ENCODE peak calls at places on chromosome 21, in seven cellular contexts. One of them, this sample, is unnamed.

GRCh38 chr21:39913651-39914145 is 46.5 kb downstream of the PCP4 start:
- DNase-seq in suprapubic skin: no peak
- DNase-seq in heart right ventricle: no peak
- DNase-seq in breast epithelium: no peak
- DNase-seq in astrocyte of the spinal cord: no peak
- DNase-seq in thoracic aorta: no peak
- DNase-seq in CD8-positive, alpha-beta T cell: no peak
- DNase-seq in this sample: no peak

GRCh38 chr21:20971296-20971921 is 26.8 kb upstream of the NCAM2 start:
- DNase-seq in CD8-positive, alpha-beta T cell: no peak
- DNase-seq in suprapubic skin: no peak
- DNase-seq in thoracic aorta: no peak
- DNase-seq in astrocyte of the spinal cord: peak; percentile 68
- DNase-seq in heart right ventricle: peak; percentile 21
- DNase-seq in breast epithelium: no peak
- DNase-seq in this sample: peak; percentile 33

GRCh38 chr21:43333301-43334062 is 93.4 kb downstream of the SIK1 start:
- DNase-seq in thoracic aorta: no peak
- DNase-seq in suprapubic skin: no peak
- DNase-seq in heart right ventricle: peak; percentile 31
- DNase-seq in breast epithelium: peak; percentile 92
- DNase-seq in astrocyte of the spinal cord: peak; percentile 84
- DNase-seq in CD8-positive, alpha-beta T cell: no peak
- DNase-seq in this sample: no peak

GRCh38 chr21:42878678-42878992 is 704 bp downstream of the WDR4 start:
- DNase-seq in heart right ventricle: no peak
- DNase-seq in astrocyte of the spinal cord: no peak
- DNase-seq in CD8-positive, alpha-beta T cell: no peak
- DNase-seq in breast epithelium: no peak
- DNase-seq in thoracic aorta: no peak
- DNase-seq in suprapubic skin: no peak
- DNase-seq in this sample: no peak

GRCh38 chr21:42404534-42404933 is 832 bp downstream of the UBASH3A start:
- DNase-seq in suprapubic skin: peak; percentile 35
- DNase-seq in thoracic aorta: no peak
- DNase-seq in CD8-positive, alpha-beta T cell: peak; percentile 37
- DNase-seq in heart right ventricle: no peak
- DNase-seq in astrocyte of the spinal cord: no peak
- DNase-seq in breast epithelium: no peak
- DNase-seq in this sample: no peak

GRCh38 chr21:38853421-38853919 is 47.7 kb downstream of the ETS2 start:
- DNase-seq in astrocyte of the spinal cord: peak; percentile 96
- DNase-seq in breast epithelium: peak; percentile 46
- DNase-seq in thoracic aorta: no peak
- DNase-seq in CD8-positive, alpha-beta T cell: no peak
- DNase-seq in suprapubic skin: peak; percentile 71
- DNase-seq in heart right ventricle: peak; percentile 27
- DNase-seq in this sample: peak; percentile 39

GRCh38 chr21:18545908-18546307 is 142.3 kb upstream of the TMPRSS15 start:
- DNase-seq in thoracic aorta: no peak
- DNase-seq in astrocyte of the spinal cord: peak; percentile 85
- DNase-seq in suprapubic skin: no peak
- DNase-seq in breast epithelium: no peak
- DNase-seq in heart right ventricle: no peak
- DNase-seq in CD8-positive, alpha-beta T cell: no peak
- DNase-seq in this sample: no peak

GRCh38 chr21:29072873-29073221 is 601 bp downstream of the CCT8 start:
- DNase-seq in breast epithelium: no peak
- DNase-seq in suprapubic skin: no peak
- DNase-seq in astrocyte of the spinal cord: peak; percentile 47
- DNase-seq in thoracic aorta: no peak
- DNase-seq in heart right ventricle: no peak
- DNase-seq in CD8-positive, alpha-beta T cell: no peak
- DNase-seq in this sample: peak; percentile 51

GRCh38 chr21:42406201-42406601 is 2.5 kb downstream of the UBASH3A start:
- DNase-seq in astrocyte of the spinal cord: no peak
- DNase-seq in CD8-positive, alpha-beta T cell: peak; percentile 54
- DNase-seq in heart right ventricle: no peak
- DNase-seq in breast epithelium: no peak
- DNase-seq in suprapubic skin: no peak
- DNase-seq in thoracic aorta: no peak
- DNase-seq in this sample: no peak

GRCh38 chr21:42632336-42632751 is 21.1 kb upstream of the PDE9A start:
- DNase-seq in breast epithelium: no peak
- DNase-seq in suprapubic skin: peak; percentile 52
- DNase-seq in thoracic aorta: no peak
- DNase-seq in astrocyte of the spinal cord: no peak
- DNase-seq in CD8-positive, alpha-beta T cell: no peak
- DNase-seq in heart right ventricle: no peak
- DNase-seq in this sample: no peak

GRCh38 chr21:20790113-20790512 is 208.1 kb upstream of the NCAM2 start:
- DNase-seq in CD8-positive, alpha-beta T cell: no peak
- DNase-seq in thoracic aorta: no peak
- DNase-seq in breast epithelium: no peak
- DNase-seq in suprapubic skin: no peak
- DNase-seq in astrocyte of the spinal cord: no peak
- DNase-seq in heart right ventricle: no peak
- DNase-seq in this sample: no peak

GRCh38 chr21:18411565-18411964 is 8.0 kb upstream of the TMPRSS15 start:
- DNase-seq in CD8-positive, alpha-beta T cell: no peak
- DNase-seq in breast epithelium: no peak
- DNase-seq in heart right ventricle: no peak
- DNase-seq in astrocyte of the spinal cord: no peak
- DNase-seq in suprapubic skin: no peak
- DNase-seq in thoracic aorta: no peak
- DNase-seq in this sample: no peak

GRCh38 chr21:40051801-40052200 is 184.6 kb downstream of the PCP4 start:
- DNase-seq in breast epithelium: no peak
- DNase-seq in heart right ventricle: no peak
- DNase-seq in thoracic aorta: no peak
- DNase-seq in CD8-positive, alpha-beta T cell: no peak
- DNase-seq in suprapubic skin: no peak
- DNase-seq in astrocyte of the spinal cord: no peak
- DNase-seq in this sample: no peak

GRCh38 chr21:39047046-39047445 is 136.2 kb downstream of the PSMG1 start:
- DNase-seq in breast epithelium: no peak
- DNase-seq in heart right ventricle: no peak
- DNase-seq in astrocyte of the spinal cord: no peak
- DNase-seq in suprapubic skin: no peak
- DNase-seq in CD8-positive, alpha-beta T cell: no peak
- DNase-seq in thoracic aorta: no peak
- DNase-seq in this sample: no peak

GRCh38 chr21:25183577-25183976 is 423.7 kb downstream of the MRPL39 start:
- DNase-seq in astrocyte of the spinal cord: no peak
- DNase-seq in thoracic aorta: no peak
- DNase-seq in heart right ventricle: no peak
- DNase-seq in suprapubic skin: no peak
- DNase-seq in breast epithelium: no peak
- DNase-seq in CD8-positive, alpha-beta T cell: no peak
- DNase-seq in this sample: no peak

GRCh38 chr21:38968887-38969543 is 163.3 kb downstream of the ETS2 start:
- DNase-seq in breast epithelium: no peak
- DNase-seq in astrocyte of the spinal cord: no peak
- DNase-seq in thoracic aorta: no peak
- DNase-seq in CD8-positive, alpha-beta T cell: no peak
- DNase-seq in suprapubic skin: no peak
- DNase-seq in heart right ventricle: no peak
- DNase-seq in this sample: no peak

GRCh38 chr21:46622226-46622625 is 13.2 kb upstream of the PRMT2 start:
- DNase-seq in CD8-positive, alpha-beta T cell: peak; percentile 61
- DNase-seq in astrocyte of the spinal cord: peak; percentile 92
- DNase-seq in heart right ventricle: no peak
- DNase-seq in breast epithelium: peak; percentile 74
- DNase-seq in suprapubic skin: peak; percentile 62
- DNase-seq in thoracic aorta: no peak
- DNase-seq in this sample: no peak

GRCh38 chr21:26570203-26570602 is 2.9 kb downstream of the CYYR1 start:
- DNase-seq in breast epithelium: no peak
- DNase-seq in astrocyte of the spinal cord: no peak
- DNase-seq in thoracic aorta: no peak
- DNase-seq in suprapubic skin: no peak
- DNase-seq in CD8-positive, alpha-beta T cell: no peak
- DNase-seq in heart right ventricle: no peak
- DNase-seq in this sample: no peak

GRCh38 chr21:29433366-29434059 is 134.8 kb downstream of the BACH1 start:
- DNase-seq in breast epithelium: no peak
- DNase-seq in thoracic aorta: no peak
- DNase-seq in heart right ventricle: no peak
- DNase-seq in CD8-positive, alpha-beta T cell: no peak
- DNase-seq in suprapubic skin: no peak
- DNase-seq in astrocyte of the spinal cord: peak; percentile 23
- DNase-seq in this sample: no peak

GRCh38 chr21:42586406-42586805 is 67.0 kb upstream of the PDE9A start:
- DNase-seq in CD8-positive, alpha-beta T cell: no peak
- DNase-seq in astrocyte of the spinal cord: no peak
- DNase-seq in suprapubic skin: peak; percentile 36
- DNase-seq in heart right ventricle: no peak
- DNase-seq in thoracic aorta: no peak
- DNase-seq in breast epithelium: no peak
- DNase-seq in this sample: no peak

GRCh38 chr21:42850866-42851391 is 28.4 kb downstream of the WDR4 start:
- DNase-seq in suprapubic skin: no peak
- DNase-seq in astrocyte of the spinal cord: no peak
- DNase-seq in thoracic aorta: no peak
- DNase-seq in CD8-positive, alpha-beta T cell: peak; percentile 33
- DNase-seq in heart right ventricle: no peak
- DNase-seq in breast epithelium: no peak
- DNase-seq in this sample: peak; percentile 41

GRCh38 chr21:18716578-18717138 is 313.1 kb upstream of the TMPRSS15 start:
- DNase-seq in heart right ventricle: no peak
- DNase-seq in astrocyte of the spinal cord: peak; percentile 7
- DNase-seq in thoracic aorta: no peak
- DNase-seq in breast epithelium: no peak
- DNase-seq in suprapubic skin: no peak
- DNase-seq in CD8-positive, alpha-beta T cell: no peak
- DNase-seq in this sample: no peak

DNA sequence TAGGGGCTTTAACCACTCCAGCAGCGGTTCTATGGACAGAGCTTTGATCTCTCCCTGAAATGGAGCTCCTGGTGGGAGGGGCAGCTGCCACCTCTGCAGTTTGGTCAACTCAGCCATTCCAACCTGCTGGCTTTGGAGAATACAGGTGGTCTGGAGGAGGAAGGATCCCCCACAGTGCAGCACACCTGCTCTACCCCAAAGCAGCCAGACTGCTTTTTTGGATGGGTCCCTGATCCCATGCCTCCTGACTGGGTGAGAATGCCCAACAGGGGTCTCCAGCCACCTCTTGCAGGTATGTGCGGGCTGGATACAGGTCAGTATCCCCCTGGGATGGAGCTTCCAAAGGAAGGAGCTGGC is 53.9 kb downstream of the TPTE start:
- DNase-seq in suprapubic skin: no peak
- DNase-seq in astrocyte of the spinal cord: no peak
- DNase-seq in heart right ventricle: no peak
- DNase-seq in CD8-positive, alpha-beta T cell: no peak
- DNase-seq in thoracic aorta: no peak
- DNase-seq in breast epithelium: no peak
- DNase-seq in this sample: no peak
- H3K4me3 ChIP-seq in suprapubic skin: no peak overlapping the region
- H3K4me3 ChIP-seq in astrocyte of the spinal cord: no peak overlapping the region
- H3K4me3 ChIP-seq in heart right ventricle: no peak overlapping the region
- H3K4me3 ChIP-seq in CD8-positive, alpha-beta T cell: no peak overlapping the region
- H3K4me3 ChIP-seq in thoracic aorta: no peak overlapping the region
- H3K4me3 ChIP-seq in breast epithelium: no peak overlapping the region
- H3K4me3 ChIP-seq in this sample: no peak overlapping the region

GRCh38 chr21:31781737-31782136 is 49.8 kb upstream of the SCAF4 start:
- DNase-seq in CD8-positive, alpha-beta T cell: no peak
- DNase-seq in breast epithelium: no peak
- DNase-seq in suprapubic skin: no peak
- DNase-seq in heart right ventricle: no peak
- DNase-seq in thoracic aorta: peak; percentile 21
- DNase-seq in astrocyte of the spinal cord: peak; percentile 54
- DNase-seq in this sample: no peak

GRCh38 chr21:31786164-31786920 is 54.4 kb upstream of the SCAF4 start:
- DNase-seq in CD8-positive, alpha-beta T cell: no peak
- DNase-seq in heart right ventricle: no peak
- DNase-seq in thoracic aorta: no peak
- DNase-seq in astrocyte of the spinal cord: no peak
- DNase-seq in suprapubic skin: no peak
- DNase-seq in breast epithelium: no peak
- DNase-seq in this sample: no peak

GRCh38 chr21:31777857-31778256 is 45.9 kb upstream of the SCAF4 start:
- DNase-seq in heart right ventricle: no peak
- DNase-seq in suprapubic skin: no peak
- DNase-seq in CD8-positive, alpha-beta T cell: no peak
- DNase-seq in thoracic aorta: no peak
- DNase-seq in breast epithelium: no peak
- DNase-seq in astrocyte of the spinal cord: no peak
- DNase-seq in this sample: no peak

DNA sequence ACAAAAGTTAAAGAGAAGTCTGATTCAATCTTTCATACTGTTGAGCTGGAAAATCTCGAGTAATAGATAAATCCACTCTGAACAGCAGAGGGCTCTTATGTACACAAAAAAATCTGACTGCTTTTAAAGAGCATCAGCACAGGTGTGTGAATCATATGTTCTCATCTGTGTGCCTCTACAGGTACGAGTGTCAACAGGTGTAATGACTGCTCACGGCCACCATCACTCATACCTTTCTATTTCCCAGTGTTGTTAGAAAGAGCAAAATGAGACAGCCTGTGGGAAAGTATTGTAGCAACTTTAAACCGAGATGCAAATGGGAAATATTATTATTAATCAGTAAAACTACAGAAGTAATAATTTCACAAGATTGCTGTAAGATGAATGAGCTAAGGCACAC is 49.0 kb upstream of the SCAF4 start:
- DNase-seq in heart right ventricle: no peak
- DNase-seq in astrocyte of the spinal cord: no peak
- DNase-seq in breast epithelium: no peak
- DNase-seq in CD8-positive, alpha-beta T cell: no peak
- DNase-seq in thoracic aorta: no peak
- DNase-seq in suprapubic skin: no peak
- DNase-seq in this sample: peak; percentile 5
- TF ChIP-seq CTCF in heart right ventricle: no peak
- TF ChIP-seq CTCF in astrocyte of the spinal cord: no peak
- TF ChIP-seq CTCF in breast epithelium: no peak
- TF ChIP-seq CTCF in CD8-positive, alpha-beta T cell: no peak
- TF ChIP-seq CTCF in thoracic aorta: no peak
- TF ChIP-seq CTCF in suprapubic skin: no peak
- TF ChIP-seq CTCF in this sample: no peak

DNA sequence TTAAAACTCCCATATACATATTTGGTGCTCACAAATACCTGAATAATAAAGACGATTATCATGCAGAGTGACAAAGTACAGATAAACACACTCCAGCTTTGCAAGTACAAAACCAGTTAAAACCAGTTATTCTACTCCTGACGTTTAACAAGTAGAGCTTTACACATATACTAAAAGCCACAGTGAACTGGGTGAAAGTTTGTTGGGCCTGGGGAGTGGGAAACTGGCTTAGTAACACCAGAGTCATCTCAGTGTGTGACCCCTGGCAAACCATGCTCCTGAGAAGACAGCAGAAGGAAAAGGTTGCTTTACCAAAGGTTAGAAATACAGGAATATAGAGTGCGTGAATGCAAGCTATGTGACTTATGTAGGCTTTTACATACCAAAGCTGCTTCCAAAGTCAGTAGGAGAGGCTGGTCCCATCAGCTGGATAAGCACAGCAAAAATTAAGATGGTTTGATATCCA is 148.1 kb downstream of the NRIP1 start:
- DNase-seq in heart right ventricle: no peak
- DNase-seq in astrocyte of the spinal cord: peak; percentile 38
- DNase-seq in thoracic aorta: no peak
- DNase-seq in CD8-positive, alpha-beta T cell: no peak
- DNase-seq in suprapubic skin: no peak
- DNase-seq in breast epithelium: no peak
- DNase-seq in this sample: no peak
- H3K4me3 ChIP-seq in heart right ventricle: no peak overlapping the region
- H3K4me3 ChIP-seq in astrocyte of the spinal cord: no peak overlapping the region
- H3K4me3 ChIP-seq in thoracic aorta: no peak overlapping the region
- H3K4me3 ChIP-seq in CD8-positive, alpha-beta T cell: no peak overlapping the region
- H3K4me3 ChIP-seq in suprapubic skin: no peak overlapping the region
- H3K4me3 ChIP-seq in breast epithelium: no peak overlapping the region
- H3K4me3 ChIP-seq in this sample: no peak overlapping the region

GRCh38 chr21:35441868-35442582 is 392.9 kb upstream of the RUNX1 start:
- DNase-seq in suprapubic skin: no peak
- DNase-seq in breast epithelium: no peak
- DNase-seq in heart right ventricle: no peak
- DNase-seq in CD8-positive, alpha-beta T cell: no peak
- DNase-seq in thoracic aorta: no peak
- DNase-seq in astrocyte of the spinal cord: no peak
- DNase-seq in this sample: no peak
- TF ChIP-seq CTCF in suprapubic skin: no peak
- TF ChIP-seq CTCF in breast epithelium: no peak
- TF ChIP-seq CTCF in heart right ventricle: no peak
- TF ChIP-seq CTCF in CD8-positive, alpha-beta T cell: no peak
- TF ChIP-seq CTCF in thoracic aorta: no peak
- TF ChIP-seq CTCF in astrocyte of the spinal cord: peak; percentile 24
- TF ChIP-seq CTCF in this sample: no peak

This sample was measured in GM12865.